ENCODE peak calls at places on chromosomes 2 and 18, in eight cellular contexts. H is psoas muscle; F is tibial artery; W is naive thymus-derived CD4-positive, alpha-beta T cell; S is IMR-90; N is tibial nerve; T is CD8-positive, alpha-beta memory T cell; P is K562. A is an unnamed sample. For H3K9me3, the result is how much of the 10 kb centered on the place peaks cover.

GRCh38 chr18:21369146-21369545 is 127.1 kb downstream of the GREB1L start:
- DNase-seq in H (no peak), F (no peak), W (no peak), S (no peak), N (no peak), T (no peak), P (no peak), A (no peak)

GRCh38 chr2:88866756-88867155 is 175.3 kb downstream of the RPIA start:
- DNase-seq in H (no peak), F (no peak), W (no peak), S (no peak), N (no peak), T (no peak), P (no peak), A (no peak)

GRCh38 chr2:72129676-72130340 is 17.9 kb downstream of the CYP26B1 start:
- DNase-seq in H (no peak), F (no peak), W (no peak), S (no peak), N (no peak), T (peak), P (no peak), A (peak)

GRCh38 chr2:143171817-143172216 is 42.6 kb downstream of the ARHGAP15 start:
- DNase-seq in H (no peak), F (no peak), W (no peak), S (peak), N (no peak), T (no peak), P (no peak), A (no peak)

GRCh38 chr2:147045113-147045512 is 799.7 kb upstream of the ACVR2A start:
- DNase-seq in H (peak), F (peak), W (peak), S (peak), N (peak), T (no peak), P (no peak), A (peak)

GRCh38 chr18:67513285-67513684 is 3.2 kb downstream of the DSEL start:
- DNase-seq in H (no peak), F (no peak), W (no peak), S (no peak), N (no peak), T (no peak), P (no peak), A (no peak)

GRCh38 chr2:241218131-241219029 is 29.9 kb downstream of the ANO7 start:
- DNase-seq in H (peak), F (no peak), W (peak), S (peak), N (no peak), T (peak), P (peak), A (peak)

GRCh38 chr2:31107588-31108300 is 30.5 kb downstream of the GALNT14 start:
- DNase-seq in H (no peak), F (no peak), W (no peak), S (no peak), N (no peak), T (no peak), P (no peak), A (no peak)

GRCh38 chr2:102619414-102620319 is at the start of gene SLC9A2:
- DNase-seq in H (peak), F (no peak), W (no peak), S (no peak), N (no peak), T (no peak), P (peak), A (no peak)

GRCh38 chr2:42725657-42726056 is 38.3 kb downstream of the OXER1 start:
- DNase-seq in H (no peak), F (peak), W (no peak), S (no peak), N (no peak), T (no peak), P (no peak), A (no peak)

GRCh38 chr2:101307950-101308431 is 510 bp downstream of the RNF149 start:
- DNase-seq in H (peak), F (no peak), W (peak), S (no peak), N (no peak), T (peak), P (no peak), A (peak)

GRCh38 chr2:142130111-142131015 is 453 bp downstream of the LRP1B start:
- DNase-seq in H (peak), F (peak), W (no peak), S (peak), N (peak), T (no peak), P (no peak), A (peak)

GRCh38 chr2:43509886-43510285 is 86.0 kb downstream of the THADA start:
- DNase-seq in H (no peak), F (no peak), W (no peak), S (no peak), N (no peak), T (no peak), P (no peak), A (no peak)

GRCh38 chr2:205629021-205629817 is 53.1 kb upstream of the NRP2 start:
- DNase-seq in H (no peak), F (no peak), W (no peak), S (no peak), N (no peak), T (no peak), P (no peak), A (no peak)

GRCh38 chr2:120736202-120736954 is 710 bp downstream of the GLI2 start:
- DNase-seq in H (no peak), F (no peak), W (no peak), S (no peak), N (no peak), T (no peak), P (no peak), A (no peak)

GRCh38 chr2:67997528-67998267 is 65.1 kb downstream of the C1D start:
- DNase-seq in H (no peak), F (no peak), W (no peak), S (peak), N (no peak), T (no peak), P (no peak), A (no peak)

GRCh38 chr2:216838146-216838545 is 21.7 kb downstream of the TNP1 start:
- DNase-seq in H (no peak), F (no peak), W (no peak), S (peak), N (no peak), T (no peak), P (no peak), A (no peak)

GRCh38 chr18:61554946-61555361 is 221.7 kb downstream of the CDH20 start:
- DNase-seq in H (no peak), F (no peak), W (no peak), S (peak), N (no peak), T (no peak), P (no peak), A (no peak)

GRCh38 chr18:39862341-39862740 is 2092.7 kb upstream of the PIK3C3 start:
- DNase-seq in H (no peak), F (no peak), W (no peak), S (no peak), N (no peak), T (no peak), P (no peak), A (no peak)

GRCh38 chr2:60483400-60483799 is 70.1 kb downstream of the BCL11A start:
- DNase-seq in H (no peak), F (no peak), W (no peak), S (peak), N (no peak), T (no peak), P (no peak), A (no peak)

GRCh38 chr2:175964195-175964594 is 37.9 kb downstream of the LNPK start:
- DNase-seq in H (no peak), F (no peak), W (no peak), S (no peak), N (no peak), T (no peak), P (no peak), A (peak)

GRCh38 chr2:3322311-3322970 is 55.2 kb downstream of the EIPR1 start:
- DNase-seq in H (no peak), F (no peak), W (no peak), S (no peak), N (no peak), T (no peak), P (no peak), A (no peak)
- H3K9me3 ChIP-seq in H (under half), F (under half), W (under half), S (under half), N (under half), T (under half), P (under half), A (under half)

GRCh38 chr18:10377956-10378355 is 76.5 kb upstream of the APCDD1 start:
- DNase-seq in H (no peak), F (no peak), W (no peak), S (peak), N (no peak), T (no peak), P (no peak), A (no peak)

GRCh38 chr18:10376735-10377134 is 77.7 kb upstream of the APCDD1 start:
- DNase-seq in H (no peak), F (no peak), W (no peak), S (no peak), N (peak), T (no peak), P (no peak), A (no peak)

GRCh38 chr18:10371165-10371564 is 83.3 kb upstream of the APCDD1 start:
- DNase-seq in H (no peak), F (no peak), W (no peak), S (no peak), N (no peak), T (no peak), P (no peak), A (no peak)

GRCh38 chr18:10374195-10374594 is 80.2 kb upstream of the APCDD1 start:
- DNase-seq in H (no peak), F (no peak), W (no peak), S (no peak), N (no peak), T (no peak), P (no peak), A (no peak)

GRCh38 chr18:10374615-10375295 is 79.7 kb upstream of the APCDD1 start:
- DNase-seq in H (no peak), F (no peak), W (no peak), S (no peak), N (no peak), T (no peak), P (no peak), A (no peak)
- H3K9me3 ChIP-seq in H (under half), F (under half), W (under half), S (under half), N (under half), T (under half), P (under half), A (under half)

GRCh38 chr18:9292047-9292446 is 42.5 kb upstream of the TWSG1 start:
- DNase-seq in H (no peak), F (no peak), W (no peak), S (no peak), N (no peak), T (no peak), P (no peak), A (no peak)

GRCh38 chr18:9290171-9290570 is 44.4 kb upstream of the TWSG1 start:
- DNase-seq in H (no peak), F (no peak), W (no peak), S (peak), N (no peak), T (no peak), P (no peak), A (no peak)

GRCh38 chr18:9297007-9297393 is 37.6 kb upstream of the TWSG1 start:
- DNase-seq in H (no peak), F (no peak), W (no peak), S (no peak), N (no peak), T (no peak), P (no peak), A (no peak)

GRCh38 chr18:9296233-9297006 is 38.2 kb upstream of the TWSG1 start:
- DNase-seq in H (no peak), F (no peak), W (no peak), S (peak), N (no peak), T (no peak), P (no peak), A (no peak)

DNA sequence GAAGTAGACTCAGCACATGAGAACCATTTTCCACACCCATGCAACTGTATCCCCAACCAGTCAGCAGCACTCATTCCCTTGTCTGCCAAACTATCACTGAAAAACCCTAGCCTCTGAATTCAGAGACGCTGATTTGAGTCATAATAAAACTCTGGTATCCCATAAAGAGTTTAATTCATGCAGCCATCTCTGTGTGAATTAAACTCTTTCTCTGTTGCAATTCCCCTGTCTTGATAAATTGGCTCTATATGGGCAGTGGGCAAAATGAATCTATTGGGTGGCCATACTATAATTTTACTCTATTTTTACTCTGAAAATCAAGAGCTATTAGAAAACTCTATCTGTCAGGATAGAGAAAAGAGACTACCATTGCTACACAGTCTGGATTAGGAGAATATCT is 40.6 kb upstream of the TWSG1 start:
- DNase-seq in H (no peak), F (no peak), W (no peak), S (no peak), N (no peak), T (no peak), P (no peak), A (no peak)
- H3K9me3 ChIP-seq in H (under half), F (under half), W (under half), S (under half), N (under half), T (under half), P (under half), A (under half)

GRCh38 chr2:56860991-56861390 is 677.2 kb downstream of the CCDC85A start:
- DNase-seq in H (no peak), F (no peak), W (no peak), S (no peak), N (no peak), T (no peak), P (no peak), A (no peak)
- H3K9me3 ChIP-seq in H (under half), F (under half), W (under half), S (under half), N (under half), T (under half), P (under half), A (under half)

DNA sequence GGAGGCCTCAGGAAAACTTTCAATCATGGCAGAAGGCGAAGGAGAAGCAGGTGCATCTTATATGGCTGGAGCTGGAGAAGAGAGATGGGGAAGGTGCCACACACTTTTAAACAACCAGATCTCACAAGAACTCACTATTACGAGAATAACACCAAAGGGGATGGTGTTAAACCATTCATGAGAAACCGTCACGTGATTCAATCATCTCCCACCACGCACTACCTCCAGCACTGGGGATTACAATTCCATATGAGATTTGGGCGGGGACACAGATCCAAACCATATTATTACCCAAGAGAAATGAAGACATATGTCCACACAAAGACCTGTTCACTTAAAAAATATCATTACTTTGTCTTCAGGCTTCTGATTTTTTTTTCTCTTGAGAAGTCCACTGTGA is 518.5 kb downstream of the DCDC2C start:
- DNase-seq in H (no peak), F (no peak), W (no peak), S (no peak), N (no peak), T (no peak), P (no peak), A (no peak)
- H3K9me3 ChIP-seq in H (under half), F (under half), W (under half), S (under half), N (under half), T (under half), P (under half), A (under half)

GRCh38 chr18:71541643-71542042 is 1002.5 kb downstream of the CBLN2 start:
- DNase-seq in H (no peak), F (no peak), W (no peak), S (no peak), N (no peak), T (no peak), P (no peak), A (no peak)
- H3K9me3 ChIP-seq in H (under half), F (under half), W (under half), S (under half), N (under half), T (under half), P (under half), A (under half)

GRCh38 chr2:38080346-38080745 is 4.4 kb upstream of the CYP1B1 start:
- DNase-seq in H (no peak), F (no peak), W (no peak), S (no peak), N (no peak), T (no peak), P (no peak), A (no peak)

GRCh38 chr2:38076250-38076709 is 329 bp upstream of the CYP1B1 start:
- DNase-seq in H (peak), F (peak), W (no peak), S (peak), N (peak), T (no peak), P (no peak), A (peak)

GRCh38 chr2:38077431-38077769 is 1.4 kb upstream of the CYP1B1 start:
- DNase-seq in H (no peak), F (no peak), W (no peak), S (no peak), N (no peak), T (no peak), P (no peak), A (no peak)

GRCh38 chr2:38076710-38077430 is 919 bp upstream of the CYP1B1 start:
- DNase-seq in H (peak), F (peak), W (no peak), S (peak), N (peak), T (no peak), P (no peak), A (peak)

DNA sequence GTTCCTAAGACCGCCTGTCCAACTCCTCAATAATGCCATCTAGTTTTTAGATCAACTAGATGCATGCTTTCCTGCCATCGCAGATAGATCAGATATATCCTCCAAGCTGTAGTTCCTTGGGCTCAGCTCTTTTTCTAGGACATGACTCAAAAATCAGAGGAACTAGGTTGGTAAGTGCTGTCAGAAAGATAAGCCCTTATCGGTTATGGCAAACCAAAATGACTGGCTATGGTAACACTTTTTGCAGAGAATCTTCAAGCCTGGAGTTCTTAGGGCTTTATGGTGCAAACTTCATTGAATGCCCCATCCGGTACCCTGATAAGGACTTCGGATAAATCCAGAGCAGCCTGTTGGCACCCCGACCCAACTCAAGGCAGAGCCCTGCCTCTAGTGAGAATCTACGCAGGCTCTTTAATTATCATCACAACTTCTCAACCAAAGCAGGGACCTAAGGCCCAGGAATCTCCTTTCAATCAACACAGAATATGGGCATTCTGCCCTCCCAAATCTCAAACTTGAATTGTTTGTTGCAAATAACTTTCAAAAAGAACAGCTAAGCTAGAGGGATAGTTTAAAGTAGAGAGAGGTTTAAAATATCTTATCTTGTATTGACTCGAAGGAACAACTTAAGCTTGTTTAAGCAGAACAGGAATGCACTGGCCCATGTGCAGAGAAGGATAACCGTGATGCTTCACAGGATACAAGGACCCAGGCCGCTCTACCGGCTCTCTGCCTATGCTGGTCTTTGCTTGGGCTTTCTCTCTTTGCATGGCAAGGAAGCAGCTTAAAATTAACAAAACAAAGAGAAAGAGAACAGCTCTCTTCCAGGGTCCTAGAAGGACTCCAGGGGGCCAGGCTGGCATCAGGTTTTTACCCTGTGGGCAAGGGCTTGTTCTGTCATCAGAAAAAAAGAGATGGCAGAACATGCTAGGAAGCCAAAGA is 3.4 kb upstream of the CYP1B1 start:
- DNase-seq in H (no peak), F (no peak), W (no peak), S (no peak), N (no peak), T (no peak), P (no peak), A (no peak)
- H3K9me3 ChIP-seq in H (under half), F (under half), W (under half), S (under half), N (under half), T (under half), P (under half), A (under half)

DNA sequence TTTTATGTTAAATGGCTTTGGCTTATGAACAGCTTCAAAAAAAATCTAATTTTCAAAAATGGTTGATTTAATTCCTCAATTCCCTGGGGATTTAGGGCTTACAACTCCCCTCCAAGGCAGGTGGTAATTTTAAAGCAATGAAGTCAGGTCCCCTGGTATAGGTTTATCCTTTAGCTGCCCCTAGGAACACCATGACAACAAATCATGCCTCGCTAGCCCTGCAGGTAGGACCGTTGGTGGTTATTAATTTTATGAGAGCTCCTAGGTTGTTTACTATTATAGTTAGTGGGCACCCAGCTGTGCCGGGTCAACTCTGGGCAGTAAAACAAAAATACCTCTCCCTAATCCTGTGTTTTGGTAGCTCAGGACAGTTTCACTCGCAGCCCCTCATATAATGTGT is 26.2 kb upstream of the MBOAT2 start:
- DNase-seq in H (no peak), F (no peak), W (no peak), S (no peak), N (no peak), T (no peak), P (no peak), A (no peak)
- H3K9me3 ChIP-seq in H (under half), F (under half), W (under half), S (under half), N (under half), T (under half), P (under half), A (under half)

GRCh38 chr2:178522950-178523595 is 42.8 kb downstream of the PLEKHA3 start:
- DNase-seq in H (peak), F (peak), W (peak), S (peak), N (peak), T (peak), P (peak), A (peak)
- H3K9me3 ChIP-seq in H (under half), F (under half), W (under half), S (under half), N (under half), T (under half), P (under half), A (under half)